ENCODE peak calls at places on chromosomes 4 and X, in four cellular contexts. One of them, this sample, is unnamed.

GRCh38 chrX:69968956-69969355 is 80.8 kb downstream of the AWAT2 start:
- DNase-seq in upper lobe of right lung: no peak
- DNase-seq in fibroblast of lung: no peak
- DNase-seq in fibroblast of mammary gland: no peak
- DNase-seq in this sample: no peak

GRCh38 chr4:53913098-53913497 is 151.3 kb downstream of the CHIC2 start:
- DNase-seq in upper lobe of right lung: no peak
- DNase-seq in fibroblast of lung: no peak
- DNase-seq in fibroblast of mammary gland: no peak
- DNase-seq in this sample: no peak

GRCh38 chrX:77962068-77962902 is 7.2 kb downstream of the PGAM4 start:
- DNase-seq in upper lobe of right lung: no peak
- DNase-seq in fibroblast of lung: peak
- DNase-seq in fibroblast of mammary gland: no peak
- DNase-seq in this sample: no peak

GRCh38 chr4:113106076-113106475 is 56.6 kb downstream of the ANK2 start:
- DNase-seq in upper lobe of right lung: no peak
- DNase-seq in fibroblast of lung: peak
- DNase-seq in fibroblast of mammary gland: peak
- DNase-seq in this sample: peak

GRCh38 chrX:16589211-16589610 is 60.7 kb upstream of the S100G start:
- DNase-seq in upper lobe of right lung: no peak
- DNase-seq in fibroblast of lung: peak
- DNase-seq in fibroblast of mammary gland: peak
- DNase-seq in this sample: no peak

GRCh38 chr4:87243426-87244053 is 23.1 kb upstream of the KLHL8 start:
- DNase-seq in upper lobe of right lung: no peak
- DNase-seq in fibroblast of lung: no peak
- DNase-seq in fibroblast of mammary gland: peak
- DNase-seq in this sample: no peak

GRCh38 chr4:40515398-40516293 is 114.0 kb downstream of the RBM47 start:
- DNase-seq in upper lobe of right lung: no peak
- DNase-seq in fibroblast of lung: no peak
- DNase-seq in fibroblast of mammary gland: peak
- DNase-seq in this sample: no peak

GRCh38 chr4:7256989-7257810 is 64.9 kb downstream of the SORCS2 start:
- DNase-seq in upper lobe of right lung: no peak
- DNase-seq in fibroblast of lung: peak
- DNase-seq in fibroblast of mammary gland: no peak
- DNase-seq in this sample: peak

GRCh38 chr4:154314248-154314647 is 177.4 kb downstream of the DCHS2 start:
- DNase-seq in upper lobe of right lung: no peak
- DNase-seq in fibroblast of lung: peak
- DNase-seq in fibroblast of mammary gland: peak
- DNase-seq in this sample: no peak

GRCh38 chr4:163175971-163176958 is 9.6 kb upstream of the NAF1 start:
- DNase-seq in upper lobe of right lung: no peak
- DNase-seq in fibroblast of lung: no peak
- DNase-seq in fibroblast of mammary gland: no peak
- DNase-seq in this sample: no peak

GRCh38 chr4:153541426-153542096 is 75.4 kb downstream of the TMEM131L start:
- DNase-seq in upper lobe of right lung: no peak
- DNase-seq in fibroblast of lung: peak
- DNase-seq in fibroblast of mammary gland: peak
- DNase-seq in this sample: peak

GRCh38 chr4:57148831-57149230 is 38.6 kb upstream of the IGFBP7 start:
- DNase-seq in upper lobe of right lung: no peak
- DNase-seq in fibroblast of lung: peak
- DNase-seq in fibroblast of mammary gland: peak
- DNase-seq in this sample: no peak

GRCh38 chrX:49165901-49166881 is 3.6 kb downstream of the MAGIX start:
- DNase-seq in upper lobe of right lung: peak
- DNase-seq in fibroblast of lung: peak
- DNase-seq in fibroblast of mammary gland: peak
- DNase-seq in this sample: no peak

GRCh38 chr4:141410839-141411238 is 190.1 kb downstream of the ZNF330 start:
- DNase-seq in upper lobe of right lung: no peak
- DNase-seq in fibroblast of lung: peak
- DNase-seq in fibroblast of mammary gland: no peak
- DNase-seq in this sample: no peak

GRCh38 chr4:108714880-108715279 is 48.0 kb downstream of the ETNPPL start:
- DNase-seq in upper lobe of right lung: no peak
- DNase-seq in fibroblast of lung: no peak
- DNase-seq in fibroblast of mammary gland: no peak
- DNase-seq in this sample: no peak

GRCh38 chrX:102658551-102658950 is 7.3 kb downstream of the GPRASP1 start:
- DNase-seq in upper lobe of right lung: no peak
- DNase-seq in fibroblast of lung: no peak
- DNase-seq in fibroblast of mammary gland: peak
- DNase-seq in this sample: no peak
- H3K4me3 ChIP-seq in upper lobe of right lung: no peak
- H3K4me3 ChIP-seq in fibroblast of lung: peak
- H3K4me3 ChIP-seq in fibroblast of mammary gland: no peak
- H3K4me3 ChIP-seq in this sample: no peak

DNA sequence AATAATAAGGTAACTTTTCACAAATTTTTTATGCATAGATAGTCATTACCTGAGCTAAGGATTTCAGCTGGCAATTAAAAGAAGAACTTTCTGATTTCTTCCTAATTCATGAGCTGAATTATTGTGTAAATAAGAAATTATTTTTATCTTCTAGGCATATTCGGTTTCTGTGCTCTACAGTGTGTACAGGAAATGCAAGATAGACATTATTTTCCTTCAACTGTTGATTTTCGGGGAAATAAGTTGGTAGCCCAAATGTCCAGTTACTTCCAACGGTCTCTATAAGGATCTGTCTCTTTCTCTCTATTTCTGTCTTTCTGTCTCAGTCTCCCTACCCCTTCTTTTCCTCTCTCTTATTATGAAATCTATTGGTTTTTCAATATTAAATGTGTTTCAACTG is 137.3 kb upstream of the CLNK start:
- DNase-seq in upper lobe of right lung: no peak
- DNase-seq in fibroblast of lung: no peak
- DNase-seq in fibroblast of mammary gland: no peak
- DNase-seq in this sample: no peak
- H3K4me3 ChIP-seq in upper lobe of right lung: no peak
- H3K4me3 ChIP-seq in fibroblast of lung: no peak
- H3K4me3 ChIP-seq in fibroblast of mammary gland: no peak
- H3K4me3 ChIP-seq in this sample: no peak

GRCh38 chrX:154549766-154550165 is 2.3 kb downstream of the IKBKG start:
- DNase-seq in upper lobe of right lung: no peak
- DNase-seq in fibroblast of lung: no peak
- DNase-seq in fibroblast of mammary gland: peak
- DNase-seq in this sample: no peak
- H3K4me3 ChIP-seq in upper lobe of right lung: no peak
- H3K4me3 ChIP-seq in fibroblast of lung: peak
- H3K4me3 ChIP-seq in fibroblast of mammary gland: no peak
- H3K4me3 ChIP-seq in this sample: no peak

GRCh38 chr4:94562285-94562684 is 110.5 kb downstream of the PDLIM5 start:
- DNase-seq in upper lobe of right lung: no peak
- DNase-seq in fibroblast of lung: no peak
- DNase-seq in fibroblast of mammary gland: no peak
- DNase-seq in this sample: no peak
- H3K4me3 ChIP-seq in upper lobe of right lung: no peak
- H3K4me3 ChIP-seq in fibroblast of lung: no peak
- H3K4me3 ChIP-seq in fibroblast of mammary gland: no peak
- H3K4me3 ChIP-seq in this sample: no peak

GRCh38 chrX:19760345-19760744 is 127.1 kb downstream of the SH3KBP1 start:
- DNase-seq in upper lobe of right lung: no peak
- DNase-seq in fibroblast of lung: peak
- DNase-seq in fibroblast of mammary gland: no peak
- DNase-seq in this sample: no peak

GRCh38 chrX:19765628-19766027 is 121.8 kb downstream of the SH3KBP1 start:
- DNase-seq in upper lobe of right lung: no peak
- DNase-seq in fibroblast of lung: no peak
- DNase-seq in fibroblast of mammary gland: no peak
- DNase-seq in this sample: no peak

GRCh38 chrX:19760841-19761512 is 126.4 kb downstream of the SH3KBP1 start:
- DNase-seq in upper lobe of right lung: no peak
- DNase-seq in fibroblast of lung: peak
- DNase-seq in fibroblast of mammary gland: no peak
- DNase-seq in this sample: no peak

GRCh38 chrX:19758536-19758935 is 128.9 kb downstream of the SH3KBP1 start:
- DNase-seq in upper lobe of right lung: no peak
- DNase-seq in fibroblast of lung: peak
- DNase-seq in fibroblast of mammary gland: no peak
- DNase-seq in this sample: no peak

GRCh38 chrX:19761554-19762295 is 125.7 kb downstream of the SH3KBP1 start:
- DNase-seq in upper lobe of right lung: no peak
- DNase-seq in fibroblast of lung: no peak
- DNase-seq in fibroblast of mammary gland: no peak
- DNase-seq in this sample: no peak
- H3K4me3 ChIP-seq in upper lobe of right lung: no peak
- H3K4me3 ChIP-seq in fibroblast of lung: no peak
- H3K4me3 ChIP-seq in fibroblast of mammary gland: no peak
- H3K4me3 ChIP-seq in this sample: no peak

GRCh38 chrX:39614680-39614998 is 483.1 kb downstream of the BCOR start:
- DNase-seq in upper lobe of right lung: no peak
- DNase-seq in fibroblast of lung: no peak
- DNase-seq in fibroblast of mammary gland: no peak
- DNase-seq in this sample: no peak
- H3K4me3 ChIP-seq in upper lobe of right lung: peak
- H3K4me3 ChIP-seq in fibroblast of lung: no peak
- H3K4me3 ChIP-seq in fibroblast of mammary gland: no peak
- H3K4me3 ChIP-seq in this sample: no peak

DNA sequence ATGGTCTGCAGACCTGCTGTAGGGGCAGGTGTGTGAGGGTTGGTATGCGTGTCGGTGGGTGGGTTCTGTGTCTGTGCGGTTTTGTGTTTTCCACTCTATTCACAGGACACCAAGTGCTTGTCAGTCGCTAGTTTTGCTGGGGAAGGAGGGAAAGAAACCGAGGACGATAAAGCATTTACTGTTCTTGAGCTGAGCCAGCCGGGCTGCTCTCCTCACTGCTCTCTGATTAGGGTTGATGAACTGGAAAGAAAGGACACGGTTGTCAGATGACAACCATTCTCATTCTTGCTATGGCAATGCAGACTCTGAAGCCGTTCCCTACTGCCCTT is 808 bp downstream of the EGFL6 start:
- DNase-seq in upper lobe of right lung: no peak
- DNase-seq in fibroblast of lung: no peak
- DNase-seq in fibroblast of mammary gland: no peak
- DNase-seq in this sample: no peak
- H3K4me3 ChIP-seq in upper lobe of right lung: peak
- H3K4me3 ChIP-seq in fibroblast of lung: no peak
- H3K4me3 ChIP-seq in fibroblast of mammary gland: no peak
- H3K4me3 ChIP-seq in this sample: no peak

GRCh38 chr4:186058980-186059316 is 10.0 kb upstream of the TLR3 start:
- DNase-seq in upper lobe of right lung: no peak
- DNase-seq in fibroblast of lung: no peak
- DNase-seq in fibroblast of mammary gland: no peak
- DNase-seq in this sample: no peak
- H3K4me3 ChIP-seq in upper lobe of right lung: no peak
- H3K4me3 ChIP-seq in fibroblast of lung: no peak
- H3K4me3 ChIP-seq in fibroblast of mammary gland: no peak
- H3K4me3 ChIP-seq in this sample: no peak

GRCh38 chr4:772118-772517 is 53.8 kb downstream of the CPLX1 start:
- DNase-seq in upper lobe of right lung: no peak
- DNase-seq in fibroblast of lung: no peak
- DNase-seq in fibroblast of mammary gland: peak
- DNase-seq in this sample: no peak

GRCh38 chr4:773214-773613 is 52.7 kb downstream of the CPLX1 start:
- DNase-seq in upper lobe of right lung: no peak
- DNase-seq in fibroblast of lung: no peak
- DNase-seq in fibroblast of mammary gland: no peak
- DNase-seq in this sample: no peak

GRCh38 chr4:770022-770421 is 55.9 kb downstream of the CPLX1 start:
- DNase-seq in upper lobe of right lung: no peak
- DNase-seq in fibroblast of lung: no peak
- DNase-seq in fibroblast of mammary gland: peak
- DNase-seq in this sample: no peak

GRCh38 chr4:772776-773175 is 53.2 kb downstream of the CPLX1 start:
- DNase-seq in upper lobe of right lung: no peak
- DNase-seq in fibroblast of lung: no peak
- DNase-seq in fibroblast of mammary gland: no peak
- DNase-seq in this sample: no peak

DNA sequence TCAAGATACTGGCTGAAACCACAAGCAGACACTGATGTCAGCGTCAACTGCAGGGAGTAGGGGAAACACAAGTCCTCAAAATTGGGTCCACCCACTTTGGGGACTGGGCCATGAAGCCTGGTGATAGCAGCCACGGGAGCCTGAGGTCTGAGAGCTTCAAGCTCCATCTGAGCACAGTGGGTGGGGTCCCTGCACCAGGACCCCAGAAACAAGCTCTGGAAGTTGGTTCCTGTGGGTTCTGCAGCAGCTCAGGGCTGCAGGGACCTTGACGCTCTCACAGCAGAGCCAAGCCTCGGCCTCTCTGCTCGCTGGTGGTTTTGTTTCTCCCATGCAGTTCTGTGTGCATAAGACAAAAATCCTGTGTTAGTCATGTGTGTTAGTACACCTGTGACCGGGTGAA is 54.5 kb downstream of the CPLX1 start:
- DNase-seq in upper lobe of right lung: no peak
- DNase-seq in fibroblast of lung: no peak
- DNase-seq in fibroblast of mammary gland: no peak
- DNase-seq in this sample: no peak
- H3K4me3 ChIP-seq in upper lobe of right lung: no peak
- H3K4me3 ChIP-seq in fibroblast of lung: no peak
- H3K4me3 ChIP-seq in fibroblast of mammary gland: no peak
- H3K4me3 ChIP-seq in this sample: no peak